ENCODE peak calls at places on chromosomes 1 and 21, in four cellular contexts. F is COR-L47, I is posterior cingulate gyrus, R is cerebellum. A is an unnamed sample.
A peak's percentile ranks its signal among the peaks of the same experiment; 100 is the strongest.

GRCh38 chr1:154433161-154433681 is 28.1 kb downstream of the IL6R start:
- DNase-seq in I (no peak), F (no peak), R (no peak), A (no peak)

GRCh38 chr1:36136535-36136934 is 11.5 kb upstream of the COL8A2 start:
- DNase-seq in I (no peak), F (no peak), R (peak; percentile 70), A (peak; percentile 79)

GRCh38 chr1:50421366-50421748 is 1.9 kb downstream of the DMRTA2 start:
- DNase-seq in R (no peak), F (no peak), I (no peak), A (no peak)

GRCh38 chr21:43600642-43601397 is 58.5 kb downstream of the HSF2BP start:
- DNase-seq in F (no peak), I (no peak), R (no peak), A (no peak)

GRCh38 chr1:50343323-50343722 is 79.9 kb downstream of the DMRTA2 start:
- DNase-seq in F (peak; percentile 49), R (no peak), I (no peak), A (no peak)

GRCh38 chr1:86352096-86352495 is 44.0 kb downstream of the ODF2L start:
- DNase-seq in I (no peak), F (no peak), R (no peak), A (no peak)

GRCh38 chr1:115596080-115596795 is 45.5 kb upstream of the VANGL1 start:
- DNase-seq in I (no peak), F (no peak), R (no peak), A (no peak)

GRCh38 chr1:3642921-3643675 is 6.8 kb downstream of the WRAP73 start:
- DNase-seq in F (no peak), R (no peak), I (no peak), A (no peak)

GRCh38 chr1:225343618-225344017 is 84.2 kb downstream of the LBR start:
- DNase-seq in F (no peak), R (no peak), I (no peak), A (no peak)

GRCh38 chr1:7702365-7702764 is 68.7 kb upstream of the VAMP3 start:
- DNase-seq in F (no peak), R (peak; percentile 30), I (peak; percentile 44), A (peak; percentile 71)

GRCh38 chr1:113103048-113103447 is 30.1 kb downstream of the LRIG2 start:
- DNase-seq in I (no peak), R (no peak), F (no peak), A (no peak)

GRCh38 chr1:218538341-218538740 is 193.2 kb downstream of the TGFB2 start:
- DNase-seq in R (no peak), F (no peak), I (no peak), A (no peak)

GRCh38 chr1:218803351-218803997 is 370.2 kb upstream of the LYPLAL1 start:
- DNase-seq in I (no peak), R (no peak), F (no peak), A (no peak)

GRCh38 chr21:41361053-41361785 is 608 bp upstream of the MX2 start:
- DNase-seq in R (no peak), I (no peak), F (no peak), A (no peak)

GRCh38 chr1:3029481-3029961 is 8.3 kb downstream of the ACTRT2 start:
- DNase-seq in R (no peak), I (no peak), F (no peak), A (no peak)

GRCh38 chr1:77290576-77290975 is 8.8 kb downstream of the AK5 start:
- DNase-seq in F (no peak), I (no peak), R (no peak), A (no peak)

GRCh38 chr1:30701266-30701650 is 22.1 kb downstream of the MATN1 start:
- DNase-seq in F (no peak), I (no peak), R (no peak), A (no peak)

GRCh38 chr1:171860696-171861095 is 19.4 kb downstream of the DNM3 start:
- DNase-seq in R (no peak), F (no peak), I (no peak), A (no peak)

GRCh38 chr1:46246548-46247432 is 773 bp upstream of the RAD54L start:
- DNase-seq in I (peak; percentile 42), R (no peak), F (peak; percentile 4), A (no peak)

GRCh38 chr1:233518344-233518743 is 95.6 kb upstream of the KCNK1 start:
- DNase-seq in R (no peak), F (peak; percentile 40), I (no peak), A (peak; percentile 68)

GRCh38 chr1:187928288-187928687 is 1099.5 kb downstream of the PLA2G4A start:
- DNase-seq in F (peak; percentile 1), R (no peak), I (peak; percentile 35), A (peak; percentile 8)

GRCh38 chr1:155136728-155137127 is 1.1 kb downstream of the SLC50A1 start:
- DNase-seq in I (no peak), F (peak; percentile 6), R (no peak), A (no peak)

GRCh38 chr1:212607206-212607923 is 1.2 kb upstream of the ATF3 start:
- DNase-seq in F (no peak), I (no peak), R (no peak), A (no peak)

GRCh38 chr1:240768979-240769378 is 157.0 kb upstream of the GREM2 start:
- DNase-seq in R (no peak), F (no peak), I (no peak), A (no peak)

GRCh38 chr1:117780981-117781475 is 148.4 kb downstream of the GDAP2 start:
- DNase-seq in I (no peak), F (no peak), R (no peak), A (no peak)

GRCh38 chr1:230279583-230279945 is 146.6 kb downstream of the PGBD5 start:
- DNase-seq in F (no peak), R (no peak), I (no peak), A (no peak)

GRCh38 chr1:113802367-113803007 is 9.8 kb downstream of the RSBN1 start:
- DNase-seq in I (no peak), R (no peak), F (no peak), A (no peak)

GRCh38 chr1:65267291-65268087 is 41.9 kb upstream of the DNAJC6 start:
- DNase-seq in I (no peak), F (no peak), R (no peak), A (no peak)

GRCh38 chr1:180791806-180792205 is 120.9 kb upstream of the KIAA1614 start:
- DNase-seq in R (no peak), F (no peak), I (no peak), A (no peak)

GRCh38 chr1:168098534-168099313 is 38.0 kb downstream of the GPR161 start:
- DNase-seq in R (no peak), F (no peak), I (no peak), A (no peak)

GRCh38 chr1:219460561-219461511 is 152.1 kb downstream of the ZC3H11B start:
- DNase-seq in R (no peak), F (peak; percentile 2), I (no peak), A (no peak)

GRCh38 chr1:168476588-168477379 is 67.0 kb downstream of the XCL2 start:
- DNase-seq in R (no peak), F (no peak), I (no peak), A (no peak)

GRCh38 chr1:22527122-22527521 is 36.2 kb upstream of the EPHA8 start:
- DNase-seq in F (no peak), R (peak; percentile 44), I (no peak), A (peak; percentile 27)

GRCh38 chr1:22330092-22330762 is 121.4 kb upstream of the ZBTB40 start:
- DNase-seq in F (no peak), R (no peak), I (no peak), A (no peak)

GRCh38 chr1:52237430-52237829 is 95.5 kb downstream of the ZFYVE9 start:
- DNase-seq in F (no peak), I (no peak), R (no peak), A (no peak)

GRCh38 chr1:167483790-167484189 is 34.5 kb downstream of the CD247 start:
- DNase-seq in F (no peak), R (no peak), I (no peak), A (no peak)

GRCh38 chr1:63575340-63575826 is 17.8 kb upstream of the PGM1 start:
- DNase-seq in R (peak; percentile 34), F (no peak), I (no peak), A (peak; percentile 46)